ENCODE peak calls at places on chromosomes 5 and 9, in seven cellular contexts. X is H1, P is HCT116, Q is SK-N-SH, Y is HepG2, M is K562, D is GM12878. U is an unnamed sample.

GRCh38 chr5:83256091-83256775 is 178.9 kb downstream of the XRCC4 start:
- DNase-seq in Q (no peak), P (no peak), M (no peak), D (no peak), X (no peak), Y (no peak), U (no peak)

GRCh38 chr9:93941493-93941892 is 13.7 kb downstream of the BARX1 start:
- DNase-seq in P (no peak), M (no peak), D (no peak), Q (no peak), X (no peak), Y (no peak), U (no peak)

GRCh38 chr9:132078369-132079356 is 1.0 kb downstream of the MED27 start:
- DNase-seq in Q (peak; percentile 62), Y (no peak), P (no peak), X (no peak), M (peak; percentile 43), D (no peak), U (no peak)

GRCh38 chr9:90894956-90895687 is 93.5 kb downstream of the SYK start:
- DNase-seq in D (no peak), P (no peak), Y (peak; percentile 10), Q (peak; percentile 60), M (peak; percentile 48), X (no peak), U (no peak)

GRCh38 chr9:9174358-9174757 is 1374.8 kb upstream of the DMAC1 start:
- DNase-seq in X (no peak), P (no peak), D (no peak), Y (no peak), Q (no peak), M (no peak), U (no peak)

GRCh38 chr9:4290427-4290837 is 9.4 kb downstream of the GLIS3 start:
- DNase-seq in Q (no peak), D (no peak), Y (no peak), X (no peak), P (no peak), M (no peak), U (no peak)

GRCh38 chr5:149588947-149589346 is 7.6 kb downstream of the ARHGEF37 start:
- DNase-seq in P (no peak), Y (no peak), M (no peak), D (no peak), Q (no peak), X (no peak), U (no peak)

GRCh38 chr5:146993876-146994530 is 115.4 kb upstream of the PPP2R2B start:
- DNase-seq in M (no peak), Q (no peak), D (no peak), Y (no peak), X (no peak), P (no peak), U (peak; percentile 15)

GRCh38 chr5:10333154-10334006 is 20.1 kb upstream of the MARCHF6 start:
- DNase-seq in X (peak; percentile 77), Q (peak; percentile 63), P (no peak), D (no peak), Y (no peak), M (no peak), U (peak; percentile 44)

GRCh38 chr9:75648021-75648420 is 242.5 kb upstream of the PCSK5 start:
- DNase-seq in M (no peak), Y (no peak), Q (no peak), P (no peak), X (no peak), D (no peak), U (no peak)

GRCh38 chr9:90808890-90809685 is 7.5 kb downstream of the SYK start:
- DNase-seq in Y (no peak), M (no peak), P (no peak), D (no peak), X (no peak), Q (no peak), U (no peak)

GRCh38 chr5:123720955-123721354 is 209.0 kb downstream of the CSNK1G3 start:
- DNase-seq in Y (no peak), Q (no peak), M (no peak), X (no peak), P (no peak), D (no peak), U (no peak)

GRCh38 chr5:78433972-78434371 is 73.6 kb downstream of the SCAMP1 start:
- DNase-seq in P (no peak), M (no peak), D (no peak), Y (peak; percentile 35), X (no peak), Q (no peak), U (no peak)

GRCh38 chr9:35618854-35619799 is 914 bp upstream of the CD72 start:
- DNase-seq in Q (no peak), M (no peak), D (peak; percentile 74), Y (no peak), X (no peak), P (no peak), U (no peak)

GRCh38 chr5:138111937-138112336 is 27.3 kb downstream of the NME5 start:
- DNase-seq in M (no peak), X (no peak), D (no peak), P (no peak), Q (no peak), Y (no peak), U (no peak)

GRCh38 chr9:100449420-100449819 is 22.5 kb downstream of the MSANTD3 start:
- DNase-seq in Q (no peak), P (no peak), M (no peak), Y (no peak), X (no peak), D (no peak), U (no peak)

GRCh38 chr9:20220286-20220685 is 402.0 kb downstream of the MLLT3 start:
- DNase-seq in P (no peak), Q (no peak), X (no peak), D (no peak), M (no peak), Y (no peak), U (no peak)

GRCh38 chr5:132237670-132238069 is 10.0 kb upstream of the P4HA2 start:
- DNase-seq in Q (no peak), P (no peak), X (no peak), M (no peak), Y (no peak), D (no peak), U (no peak)

GRCh38 chr5:172903790-172904189 is 55.4 kb upstream of the RPL26L1 start:
- DNase-seq in D (no peak), Q (peak; percentile 39), X (no peak), Y (no peak), P (peak; percentile 7), M (no peak), U (no peak)

GRCh38 chr9:130474131-130474530 is 29.4 kb downstream of the ASS1 start:
- DNase-seq in D (no peak), Y (no peak), M (no peak), X (no peak), P (no peak), Q (no peak), U (no peak)

GRCh38 chr9:130472184-130472705 is 27.5 kb downstream of the ASS1 start:
- DNase-seq in Y (no peak), Q (no peak), X (no peak), P (no peak), D (no peak), M (no peak), U (no peak)

GRCh38 chr9:130471411-130472183 is 26.8 kb downstream of the ASS1 start:
- DNase-seq in Y (no peak), X (no peak), Q (no peak), M (no peak), P (no peak), D (no peak), U (no peak)

GRCh38 chr9:130473009-130473408 is 28.2 kb downstream of the ASS1 start:
- DNase-seq in X (no peak), D (no peak), M (no peak), P (no peak), Q (no peak), Y (no peak), U (no peak)

DNA sequence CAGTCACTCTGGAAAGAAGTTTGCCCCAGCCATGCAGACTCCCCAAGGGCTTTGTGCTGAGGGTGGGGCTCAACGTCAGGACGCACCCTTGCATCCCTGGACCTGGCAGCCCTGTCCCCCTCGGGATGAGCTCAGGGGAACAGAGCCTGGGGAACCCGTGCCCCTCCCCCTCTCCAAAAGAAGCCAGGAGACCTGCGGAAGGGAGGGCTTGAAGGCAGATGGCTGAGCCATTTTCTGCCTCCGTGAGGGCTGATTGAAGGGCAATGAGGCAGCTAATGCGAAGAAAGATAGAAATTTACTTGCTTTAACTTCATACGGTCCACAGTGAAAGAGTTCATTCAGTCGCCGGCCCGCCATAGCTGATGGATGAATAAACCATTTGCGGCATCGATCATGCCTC is 28.8 kb downstream of the ASS1 start:
- DNase-seq in Q (no peak), M (no peak), P (no peak), Y (no peak), D (no peak), X (no peak), U (no peak)
- TF ChIP-seq JUND in Q (no peak), M (no peak), P (no peak), Y (no peak), D (no peak), X (no peak), U (no peak)

GRCh38 chr5:32274548-32275420 is 38.0 kb downstream of the MTMR12 start:
- DNase-seq in Q (no peak), P (no peak), Y (no peak), X (no peak), D (no peak), M (no peak), U (no peak)
- TF ChIP-seq JUND in Q (no peak), P (no peak), Y (no peak), X (no peak), D (no peak), M (no peak), U (no peak)

GRCh38 chr5:74655206-74655605 is 14.7 kb upstream of the ENC1 start:
- DNase-seq in D (no peak), M (no peak), X (no peak), P (no peak), Y (no peak), Q (no peak), U (no peak)

GRCh38 chr5:74651710-74652109 is 11.2 kb upstream of the ENC1 start:
- DNase-seq in D (no peak), Q (no peak), M (no peak), P (no peak), X (no peak), Y (no peak), U (no peak)

GRCh38 chr5:74655716-74656115 is 15.2 kb upstream of the ENC1 start:
- DNase-seq in X (no peak), M (no peak), Q (no peak), P (no peak), D (no peak), Y (no peak), U (no peak)

GRCh38 chr5:74652576-74652975 is 12.0 kb upstream of the ENC1 start:
- DNase-seq in P (no peak), X (no peak), M (no peak), Q (no peak), D (no peak), Y (no peak), U (no peak)

DNA sequence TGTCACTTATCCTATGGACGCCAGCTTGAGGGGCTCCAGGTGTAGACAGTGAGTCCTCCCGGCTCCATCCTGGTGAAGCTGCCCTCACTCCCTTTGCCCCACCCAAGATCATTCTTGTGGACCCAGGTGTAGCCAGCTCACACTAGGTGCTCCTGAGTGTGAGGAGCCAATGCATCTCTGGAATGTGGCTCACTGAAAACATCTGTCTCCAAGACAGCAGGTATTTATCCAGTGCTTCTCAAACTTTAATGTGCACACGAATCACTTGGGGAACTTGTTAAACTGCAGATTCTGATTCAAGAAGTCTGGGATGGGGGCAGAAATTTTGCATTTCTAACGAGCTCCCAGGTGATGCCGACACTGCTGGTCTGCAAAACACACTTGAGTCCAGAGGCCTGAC is 13.5 kb upstream of the ENC1 start:
- DNase-seq in X (no peak), D (no peak), M (no peak), Y (no peak), Q (no peak), P (no peak), U (no peak)
- TF ChIP-seq JUND in X (no peak), D (no peak), M (no peak), Y (no peak), Q (no peak), P (no peak), U (no peak)

GRCh38 chr9:126148994-126149393 is 177.6 kb upstream of the MVB12B start:
- DNase-seq in Q (no peak), Y (no peak), D (no peak), M (no peak), X (peak; percentile 31), P (no peak), U (no peak)
- TF ChIP-seq JUND in Q (no peak), Y (no peak), D (no peak), M (no peak), X (no peak), P (no peak), U (no peak)

U was measured in T47D.